ENCODE peak calls at places on chromosomes 13 and 19, in six cellular contexts. One of them, this sample, is unnamed.

GRCh38 chr13:107157272-107157671 is 589.3 kb upstream of the ARGLU1 start:
- DNase-seq in lung: no peak
- DNase-seq in glomerular endothelial cell: no peak
- DNase-seq in GM04503: peak
- DNase-seq in IMR-90: peak
- DNase-seq in astrocyte of the spinal cord: no peak
- DNase-seq in this sample: peak

GRCh38 chr19:22491746-22492145 is 69.6 kb upstream of the ZNF98 start:
- DNase-seq in lung: no peak
- DNase-seq in astrocyte of the spinal cord: no peak
- DNase-seq in IMR-90: no peak
- DNase-seq in glomerular endothelial cell: no peak
- DNase-seq in GM04503: no peak
- DNase-seq in this sample: no peak

GRCh38 chr13:50340146-50340545 is 324.9 kb downstream of the KCNRG start:
- DNase-seq in IMR-90: no peak
- DNase-seq in lung: no peak
- DNase-seq in glomerular endothelial cell: no peak
- DNase-seq in GM04503: no peak
- DNase-seq in astrocyte of the spinal cord: no peak
- DNase-seq in this sample: no peak

GRCh38 chr13:95573226-95573625 is 20.7 kb downstream of the CLDN10 start:
- DNase-seq in glomerular endothelial cell: no peak
- DNase-seq in IMR-90: peak
- DNase-seq in lung: no peak
- DNase-seq in astrocyte of the spinal cord: peak
- DNase-seq in GM04503: no peak
- DNase-seq in this sample: no peak

GRCh38 chr13:67438465-67438864 is 208.3 kb upstream of the PCDH9 start:
- DNase-seq in IMR-90: no peak
- DNase-seq in GM04503: no peak
- DNase-seq in glomerular endothelial cell: no peak
- DNase-seq in astrocyte of the spinal cord: no peak
- DNase-seq in lung: no peak
- DNase-seq in this sample: no peak

GRCh38 chr13:24629320-24629719 is 50.9 kb upstream of the ATP12A start:
- DNase-seq in astrocyte of the spinal cord: no peak
- DNase-seq in GM04503: no peak
- DNase-seq in glomerular endothelial cell: no peak
- DNase-seq in lung: no peak
- DNase-seq in IMR-90: no peak
- DNase-seq in this sample: no peak

GRCh38 chr13:44474122-44474910 is 100.7 kb downstream of the SERP2 start:
- DNase-seq in lung: no peak
- DNase-seq in GM04503: no peak
- DNase-seq in astrocyte of the spinal cord: peak
- DNase-seq in glomerular endothelial cell: no peak
- DNase-seq in IMR-90: peak
- DNase-seq in this sample: no peak

GRCh38 chr19:49442793-49443365 is 1.6 kb upstream of the SLC17A7 start:
- DNase-seq in lung: peak
- DNase-seq in glomerular endothelial cell: no peak
- DNase-seq in GM04503: peak
- DNase-seq in IMR-90: peak
- DNase-seq in astrocyte of the spinal cord: peak
- DNase-seq in this sample: peak

GRCh38 chr13:95128045-95128643 is 173.1 kb downstream of the ABCC4 start:
- DNase-seq in lung: no peak
- DNase-seq in IMR-90: no peak
- DNase-seq in GM04503: no peak
- DNase-seq in glomerular endothelial cell: no peak
- DNase-seq in astrocyte of the spinal cord: peak
- DNase-seq in this sample: no peak

GRCh38 chr19:3855321-3855720 is 13.5 kb downstream of the ZFR2 start:
- DNase-seq in IMR-90: no peak
- DNase-seq in lung: no peak
- DNase-seq in GM04503: no peak
- DNase-seq in glomerular endothelial cell: no peak
- DNase-seq in astrocyte of the spinal cord: no peak
- DNase-seq in this sample: no peak

GRCh38 chr19:48393559-48394330 is at the start of gene GRIN2D:
- DNase-seq in IMR-90: peak
- DNase-seq in lung: no peak
- DNase-seq in GM04503: no peak
- DNase-seq in astrocyte of the spinal cord: peak
- DNase-seq in glomerular endothelial cell: no peak
- DNase-seq in this sample: no peak

GRCh38 chr13:100266026-100266425 is 177.1 kb downstream of the PCCA start:
- DNase-seq in GM04503: no peak
- DNase-seq in lung: no peak
- DNase-seq in IMR-90: no peak
- DNase-seq in glomerular endothelial cell: no peak
- DNase-seq in astrocyte of the spinal cord: no peak
- DNase-seq in this sample: no peak

GRCh38 chr19:34253711-34254551 is 423 bp upstream of the GARRE1 start:
- DNase-seq in IMR-90: peak
- DNase-seq in lung: peak
- DNase-seq in astrocyte of the spinal cord: peak
- DNase-seq in GM04503: no peak
- DNase-seq in glomerular endothelial cell: no peak
- DNase-seq in this sample: peak

GRCh38 chr13:44786724-44787123 is 202.5 kb downstream of the NUFIP1 start:
- DNase-seq in lung: no peak
- DNase-seq in GM04503: no peak
- DNase-seq in IMR-90: no peak
- DNase-seq in glomerular endothelial cell: no peak
- DNase-seq in astrocyte of the spinal cord: no peak
- DNase-seq in this sample: no peak

GRCh38 chr13:23321534-23322241 is 111.8 kb downstream of the SACS start:
- DNase-seq in IMR-90: peak
- DNase-seq in GM04503: peak
- DNase-seq in lung: no peak
- DNase-seq in astrocyte of the spinal cord: peak
- DNase-seq in glomerular endothelial cell: peak
- DNase-seq in this sample: peak

GRCh38 chr13:52085416-52085815 is 43.5 kb downstream of the NEK5 start:
- DNase-seq in IMR-90: peak
- DNase-seq in glomerular endothelial cell: no peak
- DNase-seq in GM04503: peak
- DNase-seq in lung: no peak
- DNase-seq in astrocyte of the spinal cord: peak
- DNase-seq in this sample: peak

GRCh38 chr19:51131780-51132680 is 7.3 kb downstream of the SIGLEC9 start:
- DNase-seq in astrocyte of the spinal cord: peak
- DNase-seq in GM04503: peak
- DNase-seq in IMR-90: peak
- DNase-seq in lung: peak
- DNase-seq in glomerular endothelial cell: no peak
- DNase-seq in this sample: peak

GRCh38 chr19:4457654-4458406 is at the start of gene UBXN6:
- DNase-seq in IMR-90: peak
- DNase-seq in lung: peak
- DNase-seq in astrocyte of the spinal cord: peak
- DNase-seq in glomerular endothelial cell: peak
- DNase-seq in GM04503: peak
- DNase-seq in this sample: peak

GRCh38 chr13:111202745-111203144 is 87.6 kb downstream of the ARHGEF7 start:
- DNase-seq in IMR-90: peak
- DNase-seq in GM04503: peak
- DNase-seq in lung: no peak
- DNase-seq in astrocyte of the spinal cord: peak
- DNase-seq in glomerular endothelial cell: peak
- DNase-seq in this sample: no peak

GRCh38 chr13:92354583-92354982 is 872.0 kb upstream of the GPC6 start:
- DNase-seq in astrocyte of the spinal cord: peak
- DNase-seq in glomerular endothelial cell: no peak
- DNase-seq in IMR-90: no peak
- DNase-seq in GM04503: no peak
- DNase-seq in lung: no peak
- DNase-seq in this sample: no peak

GRCh38 chr19:19652482-19653295 is 9.2 kb upstream of the GMIP start:
- DNase-seq in glomerular endothelial cell: no peak
- DNase-seq in astrocyte of the spinal cord: peak
- DNase-seq in lung: no peak
- DNase-seq in GM04503: no peak
- DNase-seq in IMR-90: peak
- DNase-seq in this sample: no peak

GRCh38 chr19:38952395-38953165 is 21.8 kb downstream of the MRPS12 start:
- DNase-seq in IMR-90: peak
- DNase-seq in glomerular endothelial cell: no peak
- DNase-seq in lung: peak
- DNase-seq in GM04503: no peak
- DNase-seq in astrocyte of the spinal cord: no peak
- DNase-seq in this sample: no peak

GRCh38 chr19:31096930-31097329 is 252.3 kb downstream of the TSHZ3 start:
- DNase-seq in astrocyte of the spinal cord: no peak
- DNase-seq in lung: no peak
- DNase-seq in glomerular endothelial cell: no peak
- DNase-seq in GM04503: no peak
- DNase-seq in IMR-90: no peak
- DNase-seq in this sample: no peak

This sample was measured in GM04504.